ENCODE peak calls at places on chromosomes 12 and 14, in eight cellular contexts. One of them, this sample, is unnamed.

GRCh38 chr12:106358410-106359241 is 1.1 kb downstream of the POLR3B start:
- DNase-seq in ovary: no peak
- DNase-seq in choroid plexus epithelial cell: peak; percentile 80
- DNase-seq in HCT116: no peak
- DNase-seq in Jurkat, Clone E6-1: no peak
- DNase-seq in OCI-LY7: peak; percentile 4
- DNase-seq in tibial artery: peak; percentile 55
- DNase-seq in pancreas: no peak
- DNase-seq in this sample: no peak

GRCh38 chr12:85740190-85740589 is 96.0 kb downstream of the RASSF9 start:
- DNase-seq in OCI-LY7: no peak
- DNase-seq in ovary: no peak
- DNase-seq in HCT116: no peak
- DNase-seq in pancreas: no peak
- DNase-seq in tibial artery: no peak
- DNase-seq in Jurkat, Clone E6-1: no peak
- DNase-seq in choroid plexus epithelial cell: no peak
- DNase-seq in this sample: no peak

GRCh38 chr12:41264281-41264680 is 76.2 kb downstream of the PDZRN4 start:
- DNase-seq in pancreas: no peak
- DNase-seq in tibial artery: no peak
- DNase-seq in ovary: no peak
- DNase-seq in HCT116: no peak
- DNase-seq in choroid plexus epithelial cell: peak; percentile 25
- DNase-seq in Jurkat, Clone E6-1: peak; percentile 3
- DNase-seq in OCI-LY7: peak; percentile 16
- DNase-seq in this sample: no peak

GRCh38 chr14:92039073-92039719 is 663 bp downstream of the TRIP11 start:
- DNase-seq in HCT116: peak; percentile 49
- DNase-seq in tibial artery: peak; percentile 30
- DNase-seq in Jurkat, Clone E6-1: peak; percentile 22
- DNase-seq in pancreas: no peak
- DNase-seq in ovary: peak; percentile 73
- DNase-seq in OCI-LY7: no peak
- DNase-seq in choroid plexus epithelial cell: peak; percentile 86
- DNase-seq in this sample: peak; percentile 36

GRCh38 chr12:116861331-116861730 is 19.9 kb downstream of the HRK start:
- DNase-seq in tibial artery: peak; percentile 29
- DNase-seq in choroid plexus epithelial cell: peak; percentile 60
- DNase-seq in OCI-LY7: peak; percentile 92
- DNase-seq in pancreas: no peak
- DNase-seq in Jurkat, Clone E6-1: peak; percentile 45
- DNase-seq in ovary: peak; percentile 71
- DNase-seq in HCT116: no peak
- DNase-seq in this sample: peak; percentile 43

GRCh38 chr12:120077260-120077659 is 39.3 kb downstream of the RAB35 start:
- DNase-seq in choroid plexus epithelial cell: no peak
- DNase-seq in Jurkat, Clone E6-1: no peak
- DNase-seq in tibial artery: no peak
- DNase-seq in HCT116: no peak
- DNase-seq in ovary: no peak
- DNase-seq in OCI-LY7: no peak
- DNase-seq in pancreas: peak; percentile 15
- DNase-seq in this sample: no peak

GRCh38 chr12:124044021-124044420 is 71.0 kb downstream of the ZNF664 start:
- DNase-seq in HCT116: no peak
- DNase-seq in Jurkat, Clone E6-1: peak; percentile 65
- DNase-seq in OCI-LY7: no peak
- DNase-seq in pancreas: no peak
- DNase-seq in ovary: no peak
- DNase-seq in tibial artery: no peak
- DNase-seq in choroid plexus epithelial cell: no peak
- DNase-seq in this sample: no peak

GRCh38 chr12:3552726-3553045 is 61.7 kb downstream of the PRMT8 start:
- DNase-seq in Jurkat, Clone E6-1: no peak
- DNase-seq in pancreas: peak; percentile 57
- DNase-seq in OCI-LY7: no peak
- DNase-seq in ovary: no peak
- DNase-seq in tibial artery: no peak
- DNase-seq in HCT116: no peak
- DNase-seq in choroid plexus epithelial cell: no peak
- DNase-seq in this sample: no peak

GRCh38 chr12:133026996-133027395 is 10.3 kb upstream of the ZNF84 start:
- DNase-seq in pancreas: no peak
- DNase-seq in OCI-LY7: no peak
- DNase-seq in HCT116: no peak
- DNase-seq in tibial artery: no peak
- DNase-seq in ovary: no peak
- DNase-seq in choroid plexus epithelial cell: no peak
- DNase-seq in Jurkat, Clone E6-1: no peak
- DNase-seq in this sample: no peak

GRCh38 chr12:56980941-56981530 is 23.6 kb upstream of the RDH16 start:
- DNase-seq in OCI-LY7: no peak
- DNase-seq in Jurkat, Clone E6-1: no peak
- DNase-seq in ovary: no peak
- DNase-seq in tibial artery: no peak
- DNase-seq in choroid plexus epithelial cell: no peak
- DNase-seq in HCT116: no peak
- DNase-seq in pancreas: no peak
- DNase-seq in this sample: no peak

GRCh38 chr14:22432348-22432976 is 156.6 kb downstream of the DAD1 start:
- DNase-seq in HCT116: peak; percentile 13
- DNase-seq in OCI-LY7: peak; percentile 94
- DNase-seq in Jurkat, Clone E6-1: no peak
- DNase-seq in choroid plexus epithelial cell: peak; percentile 98
- DNase-seq in tibial artery: peak; percentile 48
- DNase-seq in pancreas: no peak
- DNase-seq in ovary: peak; percentile 40
- DNase-seq in this sample: peak; percentile 92

GRCh38 chr14:61168126-61168525 is 113.0 kb downstream of the TMEM30B start:
- DNase-seq in tibial artery: no peak
- DNase-seq in choroid plexus epithelial cell: no peak
- DNase-seq in OCI-LY7: no peak
- DNase-seq in Jurkat, Clone E6-1: no peak
- DNase-seq in pancreas: no peak
- DNase-seq in HCT116: no peak
- DNase-seq in ovary: no peak
- DNase-seq in this sample: no peak

GRCh38 chr12:46214668-46215429 is 54.0 kb downstream of the SLC38A1 start:
- DNase-seq in OCI-LY7: peak; percentile 40
- DNase-seq in HCT116: no peak
- DNase-seq in Jurkat, Clone E6-1: peak; percentile 79
- DNase-seq in ovary: no peak
- DNase-seq in choroid plexus epithelial cell: no peak
- DNase-seq in pancreas: no peak
- DNase-seq in tibial artery: no peak
- DNase-seq in this sample: no peak

GRCh38 chr12:124416516-124417395 is 121.9 kb downstream of the RFLNA start:
- DNase-seq in Jurkat, Clone E6-1: no peak
- DNase-seq in ovary: no peak
- DNase-seq in OCI-LY7: no peak
- DNase-seq in tibial artery: no peak
- DNase-seq in choroid plexus epithelial cell: no peak
- DNase-seq in pancreas: peak; percentile 58
- DNase-seq in HCT116: no peak
- DNase-seq in this sample: no peak

GRCh38 chr12:19643635-19644034 is 204.3 kb downstream of the AEBP2 start:
- DNase-seq in pancreas: no peak
- DNase-seq in tibial artery: no peak
- DNase-seq in OCI-LY7: no peak
- DNase-seq in HCT116: peak; percentile 39
- DNase-seq in choroid plexus epithelial cell: peak; percentile 84
- DNase-seq in ovary: no peak
- DNase-seq in Jurkat, Clone E6-1: no peak
- DNase-seq in this sample: peak; percentile 25

GRCh38 chr12:44317651-44318126 is 481.8 kb downstream of the TMEM117 start:
- DNase-seq in HCT116: peak; percentile 15
- DNase-seq in ovary: no peak
- DNase-seq in pancreas: peak; percentile 37
- DNase-seq in tibial artery: no peak
- DNase-seq in OCI-LY7: peak; percentile 24
- DNase-seq in Jurkat, Clone E6-1: peak; percentile 19
- DNase-seq in choroid plexus epithelial cell: peak; percentile 27
- DNase-seq in this sample: peak; percentile 10

DNA sequence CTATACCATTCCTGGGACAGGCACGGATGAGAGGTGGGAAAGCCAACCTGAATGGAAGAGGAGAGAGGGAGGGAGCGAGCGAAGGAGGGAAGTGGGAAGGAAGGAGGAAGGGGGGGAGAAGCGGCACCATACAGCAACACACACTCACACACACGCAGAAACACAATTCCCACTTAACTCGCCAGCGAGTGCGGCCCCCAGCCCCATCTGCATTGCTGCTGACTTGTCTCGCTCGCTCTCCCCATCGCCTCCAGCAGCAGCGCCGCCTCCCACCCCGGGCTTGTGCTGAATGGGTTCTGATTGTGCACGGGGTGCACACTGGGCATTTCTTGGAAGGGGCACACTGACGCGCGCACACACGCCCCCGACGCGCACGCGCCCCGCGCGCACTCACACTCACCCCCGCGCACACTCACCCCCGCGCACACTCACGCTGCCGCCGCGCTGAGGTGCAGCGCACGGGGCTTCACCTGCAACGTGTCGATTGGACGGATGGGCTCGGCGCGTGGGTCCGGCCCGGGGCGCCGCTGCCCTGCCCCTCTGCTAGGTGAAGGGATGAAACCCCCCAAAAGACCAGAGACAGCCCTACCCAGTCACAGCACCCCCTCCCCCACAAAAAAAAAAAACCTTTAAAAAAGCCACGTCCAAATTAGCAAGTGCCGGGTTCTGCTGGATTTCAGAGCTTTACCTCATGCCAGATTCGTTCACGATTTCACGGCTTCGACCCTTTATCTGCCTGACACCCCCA is 680 bp downstream of the GRIN2B start:
- DNase-seq in HCT116: no peak
- DNase-seq in OCI-LY7: no peak
- DNase-seq in Jurkat, Clone E6-1: no peak
- DNase-seq in ovary: no peak
- DNase-seq in pancreas: peak; percentile 61
- DNase-seq in tibial artery: no peak
- DNase-seq in choroid plexus epithelial cell: no peak
- DNase-seq in this sample: no peak
- H3K4me3 ChIP-seq in HCT116: peak overlapping the region; percentile 67
- H3K4me3 ChIP-seq in OCI-LY7: no peak overlapping the region
- H3K4me3 ChIP-seq in Jurkat, Clone E6-1: no peak overlapping the region
- H3K4me3 ChIP-seq in ovary: no peak overlapping the region
- H3K4me3 ChIP-seq in pancreas: peak overlapping the region; percentile 26
- H3K4me3 ChIP-seq in tibial artery: peak overlapping the region; percentile 23
- H3K4me3 ChIP-seq in choroid plexus epithelial cell: no peak overlapping the region
- H3K4me3 ChIP-seq in this sample: no peak overlapping the region

GRCh38 chr12:34126805-34127204 is 104.5 kb downstream of the ALG10 start:
- DNase-seq in OCI-LY7: no peak
- DNase-seq in Jurkat, Clone E6-1: no peak
- DNase-seq in choroid plexus epithelial cell: no peak
- DNase-seq in ovary: no peak
- DNase-seq in HCT116: no peak
- DNase-seq in tibial artery: no peak
- DNase-seq in pancreas: no peak
- DNase-seq in this sample: no peak

GRCh38 chr12:34121360-34121759 is 99.1 kb downstream of the ALG10 start:
- DNase-seq in HCT116: no peak
- DNase-seq in choroid plexus epithelial cell: no peak
- DNase-seq in OCI-LY7: no peak
- DNase-seq in tibial artery: no peak
- DNase-seq in ovary: no peak
- DNase-seq in pancreas: no peak
- DNase-seq in Jurkat, Clone E6-1: no peak
- DNase-seq in this sample: no peak

GRCh38 chr12:34124608-34125007 is 102.3 kb downstream of the ALG10 start:
- DNase-seq in choroid plexus epithelial cell: no peak
- DNase-seq in tibial artery: no peak
- DNase-seq in HCT116: no peak
- DNase-seq in ovary: no peak
- DNase-seq in OCI-LY7: no peak
- DNase-seq in Jurkat, Clone E6-1: no peak
- DNase-seq in pancreas: no peak
- DNase-seq in this sample: no peak

GRCh38 chr12:34126239-34126641 is 103.9 kb downstream of the ALG10 start:
- DNase-seq in HCT116: no peak
- DNase-seq in OCI-LY7: no peak
- DNase-seq in choroid plexus epithelial cell: no peak
- DNase-seq in tibial artery: no peak
- DNase-seq in pancreas: no peak
- DNase-seq in Jurkat, Clone E6-1: no peak
- DNase-seq in ovary: no peak
- DNase-seq in this sample: no peak
- H3K4me3 ChIP-seq in HCT116: no peak overlapping the region
- H3K4me3 ChIP-seq in OCI-LY7: no peak overlapping the region
- H3K4me3 ChIP-seq in choroid plexus epithelial cell: no peak overlapping the region
- H3K4me3 ChIP-seq in tibial artery: no peak overlapping the region
- H3K4me3 ChIP-seq in pancreas: no peak overlapping the region
- H3K4me3 ChIP-seq in Jurkat, Clone E6-1: no peak overlapping the region
- H3K4me3 ChIP-seq in ovary: no peak overlapping the region
- H3K4me3 ChIP-seq in this sample: no peak overlapping the region

GRCh38 chr14:100822007-100822406 is 3.9 kb upstream of the MEG3 start:
- DNase-seq in choroid plexus epithelial cell: no peak
- DNase-seq in OCI-LY7: no peak
- DNase-seq in pancreas: no peak
- DNase-seq in Jurkat, Clone E6-1: no peak
- DNase-seq in tibial artery: no peak
- DNase-seq in HCT116: no peak
- DNase-seq in ovary: peak; percentile 81
- DNase-seq in this sample: no peak

GRCh38 chr14:100822921-100823320 is 3.0 kb upstream of the MEG3 start:
- DNase-seq in HCT116: no peak
- DNase-seq in pancreas: no peak
- DNase-seq in Jurkat, Clone E6-1: no peak
- DNase-seq in ovary: peak; percentile 71
- DNase-seq in tibial artery: no peak
- DNase-seq in OCI-LY7: no peak
- DNase-seq in choroid plexus epithelial cell: peak; percentile 35
- DNase-seq in this sample: peak; percentile 31

GRCh38 chr14:100819829-100820475 is 6.0 kb upstream of the MEG3 start:
- DNase-seq in OCI-LY7: no peak
- DNase-seq in tibial artery: no peak
- DNase-seq in HCT116: no peak
- DNase-seq in ovary: no peak
- DNase-seq in pancreas: no peak
- DNase-seq in Jurkat, Clone E6-1: no peak
- DNase-seq in choroid plexus epithelial cell: no peak
- DNase-seq in this sample: no peak

GRCh38 chr14:100819453-100819828 is 6.5 kb upstream of the MEG3 start:
- DNase-seq in tibial artery: no peak
- DNase-seq in OCI-LY7: no peak
- DNase-seq in ovary: no peak
- DNase-seq in choroid plexus epithelial cell: no peak
- DNase-seq in Jurkat, Clone E6-1: no peak
- DNase-seq in HCT116: no peak
- DNase-seq in pancreas: no peak
- DNase-seq in this sample: no peak

GRCh38 chr14:100820945-100821344 is 5.0 kb upstream of the MEG3 start:
- DNase-seq in ovary: peak; percentile 47
- DNase-seq in pancreas: no peak
- DNase-seq in tibial artery: no peak
- DNase-seq in OCI-LY7: no peak
- DNase-seq in choroid plexus epithelial cell: no peak
- DNase-seq in HCT116: no peak
- DNase-seq in Jurkat, Clone E6-1: no peak
- DNase-seq in this sample: no peak
- H3K4me3 ChIP-seq in ovary: no peak overlapping the region
- H3K4me3 ChIP-seq in pancreas: no peak overlapping the region
- H3K4me3 ChIP-seq in tibial artery: no peak overlapping the region
- H3K4me3 ChIP-seq in OCI-LY7: no peak overlapping the region
- H3K4me3 ChIP-seq in choroid plexus epithelial cell: no peak overlapping the region
- H3K4me3 ChIP-seq in HCT116: no peak overlapping the region
- H3K4me3 ChIP-seq in Jurkat, Clone E6-1: no peak overlapping the region
- H3K4me3 ChIP-seq in this sample: no peak overlapping the region

GRCh38 chr12:130955238-130955816 is 1.6 kb downstream of the ADGRD1 start:
- DNase-seq in pancreas: no peak
- DNase-seq in tibial artery: peak; percentile 55
- DNase-seq in ovary: no peak
- DNase-seq in Jurkat, Clone E6-1: no peak
- DNase-seq in choroid plexus epithelial cell: no peak
- DNase-seq in HCT116: no peak
- DNase-seq in OCI-LY7: no peak
- DNase-seq in this sample: no peak
- H3K4me3 ChIP-seq in pancreas: no peak overlapping the region
- H3K4me3 ChIP-seq in tibial artery: peak overlapping the region; percentile 54
- H3K4me3 ChIP-seq in ovary: peak overlapping the region; percentile 53
- H3K4me3 ChIP-seq in Jurkat, Clone E6-1: no peak overlapping the region
- H3K4me3 ChIP-seq in choroid plexus epithelial cell: no peak overlapping the region
- H3K4me3 ChIP-seq in HCT116: no peak overlapping the region
- H3K4me3 ChIP-seq in OCI-LY7: no peak overlapping the region
- H3K4me3 ChIP-seq in this sample: no peak overlapping the region

This sample was measured in HFF-Myc.